ENCODE peak calls at places on chromosomes 6 and 20, in six cellular contexts. U is cardiac muscle cell, L is Panc1, S is heart right ventricle, M is hepatocyte, C is lower lobe of right lung. W is an unnamed sample. For H3K4me1, the result is how much of the 10 kb centered on the place peaks cover.

GRCh38 chr20:23143098-23143497 is 57.0 kb upstream of the CD93 start:
- DNase-seq in M (peak), S (peak), L (peak), C (peak), U (peak), W (no peak)

GRCh38 chr6:140185991-140186390 is 811.5 kb upstream of the CITED2 start:
- DNase-seq in U (no peak), C (no peak), M (no peak), L (no peak), S (no peak), W (no peak)

GRCh38 chr20:50029697-50030428 is 47.1 kb downstream of the SNAI1 start:
- DNase-seq in C (no peak), S (peak), L (no peak), M (peak), U (no peak), W (no peak)

GRCh38 chr6:1479095-1479494 is 89.7 kb downstream of the FOXF2 start:
- DNase-seq in L (no peak), M (peak), U (no peak), S (no peak), C (no peak), W (no peak)

GRCh38 chr6:77424761-77425160 is 38.5 kb downstream of the HTR1B start:
- DNase-seq in M (no peak), U (no peak), S (no peak), C (no peak), L (no peak), W (no peak)

GRCh38 chr6:143823463-143824006 is 19.6 kb upstream of the LTV1 start:
- DNase-seq in C (no peak), M (no peak), S (no peak), L (no peak), U (no peak), W (no peak)

GRCh38 chr6:101926149-101926925 is 532.8 kb downstream of the GRIK2 start:
- DNase-seq in M (no peak), L (no peak), U (no peak), S (no peak), C (no peak), W (no peak)

GRCh38 chr6:118163609-118164008 is 256.5 kb downstream of the SLC35F1 start:
- DNase-seq in M (no peak), S (no peak), C (no peak), L (no peak), U (no peak), W (no peak)

GRCh38 chr6:159826968-159827647 is 27.0 kb downstream of the PNLDC1 start:
- DNase-seq in M (no peak), S (no peak), C (peak), L (no peak), U (no peak), W (no peak)

GRCh38 chr6:126766820-126767219 is 351.7 kb upstream of the RSPO3 start:
- DNase-seq in U (no peak), M (no peak), C (no peak), S (no peak), L (no peak), W (no peak)

GRCh38 chr6:156948807-156949206 is 171.6 kb downstream of the ARID1B start:
- DNase-seq in M (peak), U (no peak), C (no peak), L (no peak), S (no peak), W (no peak)

GRCh38 chr6:85792278-85792677 is 149.6 kb upstream of the SYNCRIP start:
- DNase-seq in L (no peak), M (no peak), S (no peak), U (no peak), C (no peak), W (no peak)

GRCh38 chr20:19840111-19840705 is 82.2 kb downstream of the RIN2 start:
- DNase-seq in L (no peak), M (no peak), C (no peak), U (no peak), S (no peak), W (no peak)

GRCh38 chr20:36435799-36436541 is 105.3 kb upstream of the MYL9 start:
- DNase-seq in U (peak), M (peak), L (peak), S (peak), C (peak), W (peak)

GRCh38 chr6:13818341-13818740 is 4.0 kb upstream of the MCUR1 start:
- DNase-seq in S (no peak), M (no peak), C (no peak), U (no peak), L (no peak), W (no peak)

GRCh38 chr6:99618649-99619408 is 12.2 kb downstream of the PRDM13 start:
- DNase-seq in M (no peak), U (no peak), S (no peak), C (no peak), L (no peak), W (peak)

GRCh38 chr6:28597217-28597835 is 71.6 kb downstream of the GPX5 start:
- DNase-seq in M (peak), C (no peak), L (peak), S (no peak), U (no peak), W (no peak)

GRCh38 chr20:54366669-54367068 is 108.7 kb upstream of the DOK5 start:
- DNase-seq in M (no peak), C (no peak), L (no peak), U (no peak), S (no peak), W (no peak)

GRCh38 chr20:835220-836045 is 1.9 kb downstream of the FAM110A start:
- DNase-seq in L (no peak), M (no peak), S (peak), U (peak), C (no peak), W (no peak)

GRCh38 chr20:833450-834150 is at the start of gene FAM110A:
- DNase-seq in C (peak), S (peak), L (peak), M (peak), U (peak), W (peak)

GRCh38 chr20:834151-834747 is 734 bp downstream of the FAM110A start:
- DNase-seq in U (no peak), M (no peak), L (no peak), S (no peak), C (no peak), W (no peak)

GRCh38 chr20:839015-839414 is 5.5 kb downstream of the FAM110A start:
- DNase-seq in M (no peak), S (no peak), C (peak), U (no peak), L (no peak), W (no peak)

DNA sequence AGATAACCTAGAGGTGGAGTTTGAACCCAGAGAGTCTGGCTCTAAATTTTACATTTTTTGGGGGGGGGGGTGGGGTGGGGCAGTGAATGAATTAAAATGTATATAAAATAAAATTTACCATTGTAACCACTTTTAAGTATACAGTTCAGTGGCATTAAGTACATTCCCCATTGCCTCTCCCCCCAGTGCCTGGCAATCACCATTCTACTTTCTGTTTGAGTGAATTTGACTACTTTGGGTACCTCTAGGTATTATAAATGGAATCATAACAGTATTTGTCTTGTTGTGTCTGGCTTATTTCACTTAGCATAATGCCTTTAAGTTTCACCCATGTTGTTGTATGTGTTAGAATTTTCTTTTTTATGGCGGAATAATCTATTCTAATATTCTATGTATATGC is 2.7 kb downstream of the FAM110A start:
- DNase-seq in L (no peak), S (no peak), C (no peak), U (no peak), M (no peak), W (no peak)
- TF ChIP-seq CTCF in L (no peak), S (no peak), C (no peak), U (no peak), M (no peak), W (no peak)

GRCh38 chr6:16851044-16851540 is 89.8 kb upstream of the ATXN1 start:
- DNase-seq in L (no peak), S (no peak), C (no peak), M (no peak), U (no peak), W (no peak)
- H3K4me1 ChIP-seq in L (under half), S (under half), C (under half), M (under half), U (under half), W (under half)

DNA sequence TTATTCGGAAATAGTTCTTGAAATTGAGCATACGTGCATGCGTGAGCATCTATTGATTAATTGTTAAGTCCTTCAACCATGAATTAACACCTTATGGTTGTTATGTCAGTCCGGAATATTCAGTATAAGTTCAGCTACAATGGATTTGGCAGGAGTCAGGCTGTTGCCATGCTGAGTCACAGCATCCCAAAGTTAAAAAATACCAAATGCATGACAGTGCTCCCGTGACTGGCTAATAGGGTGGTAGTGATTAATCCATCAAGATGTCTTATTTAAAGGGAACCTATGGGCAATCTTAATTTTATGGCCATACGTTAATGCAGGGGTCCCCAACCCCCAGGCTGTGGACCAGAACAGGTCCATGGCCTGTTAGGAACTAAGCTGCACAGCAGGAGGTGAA is 10.5 kb downstream of the RAE1 start:
- DNase-seq in L (no peak), C (no peak), U (no peak), M (no peak), S (no peak), W (no peak)
- H3K4me3 ChIP-seq in L (no peak), C (no peak), U (no peak), M (no peak), S (no peak), W (no peak)

GRCh38 chr6:29661071-29661470 is 4.2 kb downstream of the MOG start:
- DNase-seq in M (no peak), U (no peak), S (no peak), L (no peak), C (no peak), W (no peak)
- TF ChIP-seq CTCF in M (no peak), U (no peak), S (no peak), L (no peak), C (no peak), W (no peak)

GRCh38 chr6:125718109-125718508 is 31.3 kb upstream of the HEY2 start:
- DNase-seq in C (no peak), L (no peak), U (no peak), M (no peak), S (no peak), W (no peak)

GRCh38 chr6:125717120-125717731 is 32.2 kb upstream of the HEY2 start:
- DNase-seq in L (no peak), S (no peak), M (no peak), C (no peak), U (no peak), W (no peak)

GRCh38 chr6:125711013-125711675 is 38.3 kb upstream of the HEY2 start:
- DNase-seq in U (no peak), L (no peak), C (no peak), M (no peak), S (no peak), W (no peak)

DNA sequence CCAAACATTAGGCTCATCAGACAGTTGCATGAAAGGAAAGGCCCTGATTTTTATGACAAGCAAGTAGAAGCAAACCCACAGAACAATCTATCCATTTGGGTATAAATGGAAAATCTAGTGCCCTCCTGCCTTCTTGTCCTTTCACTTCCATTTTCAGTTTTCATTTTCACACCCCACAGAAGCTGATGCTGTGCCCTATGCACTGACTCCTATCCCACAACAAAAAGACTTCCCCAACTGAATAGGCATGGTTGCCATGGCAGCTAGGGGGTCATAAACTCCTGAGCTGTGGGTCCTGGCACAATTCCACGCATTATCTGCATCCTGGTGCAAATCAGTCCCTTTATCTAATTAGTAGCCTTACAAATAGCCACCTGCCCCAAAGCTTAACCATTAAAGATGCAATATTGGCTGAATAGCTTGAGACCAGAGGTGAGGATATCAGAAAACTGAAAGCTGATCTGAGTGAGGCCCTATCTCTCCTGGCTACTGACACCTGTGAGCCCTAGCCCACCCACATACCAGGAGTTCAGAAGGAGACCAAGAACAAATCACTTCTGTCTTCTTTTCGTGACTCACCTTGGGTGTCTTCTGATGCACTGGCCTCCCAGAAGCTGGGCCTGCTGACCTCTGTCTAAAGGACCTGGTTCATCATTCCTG is 34.9 kb upstream of the HEY2 start:
- DNase-seq in M (no peak), L (no peak), S (no peak), C (no peak), U (no peak), W (no peak)
- H3K4me1 ChIP-seq in M (under half), L (under half), S (under half), C (under half), U (under half), W (under half)

DNA sequence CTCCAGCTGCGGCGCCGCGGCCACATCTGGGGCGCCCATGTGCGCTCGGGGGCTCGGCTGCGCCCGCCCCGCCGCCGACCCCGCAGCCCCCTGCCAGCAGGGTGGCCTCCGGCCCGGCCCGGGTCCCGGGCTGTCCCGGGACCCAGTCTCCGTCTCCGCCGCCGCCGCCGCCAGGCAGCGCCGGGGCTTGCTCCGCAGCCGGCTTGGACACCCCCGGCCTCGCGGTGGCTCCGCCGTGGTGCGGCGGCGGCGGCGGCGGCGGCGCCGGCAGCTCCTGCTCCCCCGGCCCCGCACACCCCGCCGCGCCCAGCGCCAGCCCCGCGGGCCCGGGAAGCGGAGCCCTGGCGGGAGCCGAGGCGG is 219 bp downstream of the ISM1 start:
- DNase-seq in M (no peak), L (no peak), C (no peak), U (no peak), S (no peak), W (no peak)
- H3K4me3 ChIP-seq in M (peak), L (no peak), C (peak), U (peak), S (peak), W (peak)

DNA sequence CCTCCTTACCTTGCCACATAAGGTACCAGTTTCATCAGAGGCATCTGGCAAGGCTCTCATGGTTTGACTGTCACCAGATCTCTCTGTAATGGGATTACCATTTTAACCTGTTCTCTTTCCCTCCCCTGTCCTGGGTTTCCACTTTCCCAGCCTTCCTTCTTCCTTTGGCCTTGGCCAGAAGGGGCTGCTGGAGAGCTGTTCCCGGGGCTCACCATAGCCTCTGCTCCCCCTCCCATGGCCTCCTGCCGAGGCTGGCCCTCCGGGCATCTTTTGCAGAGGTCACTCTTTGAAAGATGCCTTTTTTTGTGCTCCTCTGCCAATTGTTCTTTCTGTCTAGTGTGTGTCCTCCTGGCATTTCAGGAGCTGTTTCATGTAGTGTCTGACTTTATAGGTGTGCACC is 100.7 kb upstream of the SCP2D1 start:
- DNase-seq in C (no peak), U (no peak), L (no peak), S (no peak), M (no peak), W (no peak)
- TF ChIP-seq CTCF in C (no peak), U (no peak), L (no peak), S (no peak), M (no peak), W (no peak)

DNA sequence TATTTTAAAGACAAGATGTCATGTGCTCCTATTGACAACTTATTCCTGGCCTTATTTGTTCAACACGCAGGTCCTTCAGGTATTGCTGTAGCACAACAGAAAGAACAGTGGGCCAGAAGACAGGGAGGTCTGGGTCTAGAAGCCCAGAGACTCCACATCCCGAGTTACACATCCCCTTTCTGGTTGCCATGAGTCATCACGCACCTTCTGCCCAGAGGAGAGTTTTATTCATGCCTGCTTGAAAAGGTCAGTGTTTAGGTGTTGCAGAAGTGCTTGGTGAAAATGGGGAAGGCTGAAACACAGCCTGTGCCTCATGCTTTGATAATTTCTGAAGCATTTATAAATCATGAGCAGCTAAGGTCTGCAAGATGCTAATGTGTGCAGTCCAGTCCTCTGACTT is 256.4 kb downstream of the GMPR start:
- DNase-seq in M (no peak), U (no peak), C (no peak), L (no peak), S (no peak), W (no peak)
- H3K4me1 ChIP-seq in M (under half), U (under half), C (under half), L (under half), S (under half), W (under half)

DNA sequence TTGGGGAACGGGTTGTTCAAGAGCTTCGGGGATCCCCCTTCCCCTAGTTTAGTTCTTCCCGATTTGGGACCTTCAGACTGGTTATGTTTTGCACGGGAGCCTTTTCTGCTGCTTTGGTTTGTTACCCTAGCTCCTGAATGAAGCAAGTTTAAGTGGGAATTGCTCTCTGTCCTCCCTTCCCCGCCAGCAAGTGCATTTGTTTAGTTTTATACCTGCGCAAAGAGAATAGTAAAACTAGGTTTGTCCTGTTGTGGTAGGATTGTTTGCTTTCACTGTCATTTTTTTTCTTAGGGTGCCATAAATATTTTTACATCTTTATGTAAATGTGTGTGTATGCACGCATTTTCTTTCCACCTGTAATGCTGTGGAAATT is 657 bp downstream of the SH3BGRL2 start:
- DNase-seq in S (no peak), C (no peak), M (no peak), U (peak), L (no peak), W (no peak)
- H3K4me3 ChIP-seq in S (peak), C (peak), M (peak), U (peak), L (peak), W (peak)